ENCODE peak calls at places on chromosome 5, in five cellular contexts. U is transverse colon, G is spleen, I is suprapubic skin, T is SK-N-MC. D is an unnamed sample.

GRCh38 chr5:14659821-14660607 is 4.5 kb upstream of the OTULIN start:
- DNase-seq in U (no peak), G (no peak), I (no peak), T (no peak), D (no peak)

GRCh38 chr5:173760461-173761181 is 127.5 kb upstream of the CPEB4 start:
- DNase-seq in U (no peak), I (no peak), G (no peak), T (no peak), D (no peak)

GRCh38 chr5:14399054-14399657 is 182.4 kb upstream of the OTULINL start:
- DNase-seq in I (no peak), G (no peak), T (no peak), U (no peak), D (no peak)

GRCh38 chr5:135240781-135241360 is 158.2 kb downstream of the MACROH2A1 start:
- DNase-seq in U (no peak), I (peak), G (peak), T (no peak), D (no peak)

GRCh38 chr5:37838933-37839341 is 904 bp downstream of the GDNF start:
- DNase-seq in I (no peak), U (no peak), G (no peak), T (no peak), D (no peak)

GRCh38 chr5:57302643-57303042 is 128.8 kb downstream of the GPBP1 start:
- DNase-seq in I (no peak), T (no peak), U (no peak), G (no peak), D (no peak)

GRCh38 chr5:122753500-122753899 is 21.4 kb upstream of the SNX2 start:
- DNase-seq in T (no peak), I (no peak), U (no peak), G (no peak), D (no peak)

GRCh38 chr5:117893211-117893610 is 1095.1 kb downstream of the DTWD2 start:
- DNase-seq in T (no peak), G (no peak), I (no peak), U (no peak), D (no peak)

GRCh38 chr5:69129413-69129812 is 35.6 kb downstream of the SLC30A5 start:
- DNase-seq in I (no peak), G (no peak), T (no peak), U (no peak), D (no peak)

GRCh38 chr5:126868961-126869451 is 92.1 kb downstream of the LMNB1 start:
- DNase-seq in I (no peak), T (no peak), U (no peak), G (no peak), D (peak)

GRCh38 chr5:3911111-3911510 is 315.5 kb downstream of the IRX1 start:
- DNase-seq in T (no peak), U (no peak), G (no peak), I (no peak), D (no peak)

GRCh38 chr5:134111741-134112647 is 2.5 kb upstream of the TCF7 start:
- DNase-seq in U (no peak), G (no peak), T (no peak), I (no peak), D (no peak)

GRCh38 chr5:4584982-4585381 is 555.1 kb upstream of the ADAMTS16 start:
- DNase-seq in T (no peak), U (no peak), I (no peak), G (no peak), D (no peak)

GRCh38 chr5:139901251-139901575 is 105.6 kb downstream of the PSD2 start:
- DNase-seq in I (peak), U (no peak), T (no peak), G (peak), D (no peak)

GRCh38 chr5:157049605-157050004 is 9.3 kb downstream of the HAVCR1 start:
- DNase-seq in U (no peak), I (no peak), G (no peak), T (no peak), D (no peak)

GRCh38 chr5:36462295-36463021 is 143.9 kb upstream of the SLC1A3 start:
- DNase-seq in G (no peak), I (no peak), T (no peak), U (no peak), D (no peak)

GRCh38 chr5:5523066-5523505 is 100.6 kb downstream of the ICE1 start:
- DNase-seq in U (no peak), I (no peak), T (no peak), G (no peak), D (no peak)

GRCh38 chr5:119435436-119436132 is 16.7 kb upstream of the HSD17B4 start:
- DNase-seq in T (no peak), G (peak), U (peak), I (no peak), D (no peak)

GRCh38 chr5:159041754-159042153 is 58.0 kb downstream of the EBF1 start:
- DNase-seq in U (no peak), I (no peak), G (no peak), T (no peak), D (no peak)

GRCh38 chr5:69148981-69149675 is 17.8 kb upstream of the CCNB1 start:
- DNase-seq in T (no peak), U (no peak), I (no peak), G (no peak), D (no peak)

GRCh38 chr5:112960861-112961504 is 15.6 kb upstream of the DCP2 start:
- DNase-seq in T (no peak), U (no peak), I (no peak), G (no peak), D (no peak)

GRCh38 chr5:76025790-76026189 is 57.4 kb upstream of the SV2C start:
- DNase-seq in I (no peak), U (no peak), G (no peak), T (no peak), D (no peak)

GRCh38 chr5:102759700-102760099 is 4.6 kb downstream of the PAM start:
- DNase-seq in I (no peak), T (no peak), U (no peak), G (no peak), D (no peak)

GRCh38 chr5:87899109-87900100 is 369.2 kb downstream of the TMEM161B start:
- DNase-seq in U (no peak), G (no peak), I (peak), T (no peak), D (no peak)

GRCh38 chr5:310941-311434 is 10.5 kb upstream of the AHRR start:
- DNase-seq in T (no peak), G (no peak), I (peak), U (no peak), D (no peak)

GRCh38 chr5:14983666-14984441 is 112.3 kb upstream of the ANKH start:
- DNase-seq in G (no peak), I (no peak), T (no peak), U (no peak), D (no peak)

GRCh38 chr5:159412284-159413046 is 82.2 kb upstream of the IL12B start:
- DNase-seq in I (no peak), T (no peak), U (peak), G (peak), D (no peak)

DNA sequence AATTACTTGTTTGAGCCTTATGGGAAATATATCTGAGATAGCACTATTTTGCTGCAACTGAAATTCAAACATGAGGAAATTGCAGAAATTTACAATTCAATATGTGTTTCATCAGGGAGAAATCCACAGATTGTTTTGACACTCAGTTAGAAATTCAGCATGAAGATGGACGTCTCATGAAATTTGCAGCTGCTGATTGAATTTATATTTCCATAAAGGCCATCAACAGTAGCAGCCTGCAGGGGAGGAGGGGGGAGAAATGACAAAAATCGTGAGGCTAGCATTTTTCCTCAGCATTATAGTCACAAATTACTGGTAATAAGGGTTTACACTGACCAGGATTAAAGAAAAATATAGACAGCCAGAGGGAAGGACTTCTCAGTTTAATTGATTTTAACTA is 81.0 kb downstream of the NDUFAF2 start:
- DNase-seq in T (no peak), I (no peak), U (no peak), G (no peak), D (no peak)
- TF ChIP-seq POLR2AphosphoS5 in T (no peak), I (no peak), U (no peak), G (no peak), D (no peak)

GRCh38 chr5:181028032-181028819 is 11.8 kb upstream of the BTNL9 start:
- DNase-seq in G (peak), T (no peak), I (no peak), U (no peak), D (no peak)
- TF ChIP-seq POLR2AphosphoS5 in G (no peak), T (no peak), I (no peak), U (no peak), D (no peak)

GRCh38 chr5:96434201-96434645 is 1.2 kb upstream of the PCSK1 start:
- DNase-seq in G (no peak), T (peak), U (peak), I (no peak), D (peak)
- TF ChIP-seq POLR2AphosphoS5 in G (no peak), T (no peak), U (no peak), I (no peak), D (no peak)

GRCh38 chr5:149464796-149465489 is 85.9 kb upstream of the IL17B start:
- DNase-seq in G (peak), U (peak), T (no peak), I (no peak), D (no peak)
- TF ChIP-seq POLR2AphosphoS5 in G (peak), U (peak), T (no peak), I (no peak), D (no peak)

GRCh38 chr5:17114715-17115599 is 102.5 kb upstream of the BASP1 start:
- DNase-seq in T (no peak), I (no peak), G (no peak), U (no peak), D (no peak)

GRCh38 chr5:17118631-17119030 is 98.8 kb upstream of the BASP1 start:
- DNase-seq in I (peak), U (peak), G (no peak), T (no peak), D (no peak)

GRCh38 chr5:17120209-17120608 is 97.2 kb upstream of the BASP1 start:
- DNase-seq in U (no peak), I (no peak), G (no peak), T (no peak), D (no peak)

GRCh38 chr5:17113174-17113941 is 104.1 kb upstream of the BASP1 start:
- DNase-seq in G (no peak), I (no peak), U (no peak), T (no peak), D (no peak)

DNA sequence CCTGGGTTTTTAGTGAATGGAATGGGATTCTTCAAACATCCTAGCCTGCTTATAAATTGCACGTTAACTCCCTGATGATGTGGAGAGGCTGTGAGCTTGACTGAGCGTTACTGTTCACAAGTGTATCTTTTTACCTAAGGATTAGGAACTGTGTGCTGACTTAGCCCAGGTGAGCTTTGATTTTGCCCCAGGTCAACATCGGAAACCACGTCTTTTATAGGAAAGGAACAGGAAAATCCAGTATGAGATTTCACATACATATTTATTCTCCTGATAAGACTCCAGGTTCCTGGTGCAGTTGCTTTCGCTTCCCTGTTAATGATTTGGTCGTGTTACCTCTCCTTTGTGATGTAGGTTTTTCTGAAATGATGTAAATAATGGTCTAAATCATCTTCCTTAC is 103.2 kb upstream of the BASP1 start:
- DNase-seq in I (no peak), G (no peak), T (no peak), U (no peak), D (no peak)
- TF ChIP-seq POLR2AphosphoS5 in I (no peak), G (no peak), T (no peak), U (no peak), D (no peak)

DNA sequence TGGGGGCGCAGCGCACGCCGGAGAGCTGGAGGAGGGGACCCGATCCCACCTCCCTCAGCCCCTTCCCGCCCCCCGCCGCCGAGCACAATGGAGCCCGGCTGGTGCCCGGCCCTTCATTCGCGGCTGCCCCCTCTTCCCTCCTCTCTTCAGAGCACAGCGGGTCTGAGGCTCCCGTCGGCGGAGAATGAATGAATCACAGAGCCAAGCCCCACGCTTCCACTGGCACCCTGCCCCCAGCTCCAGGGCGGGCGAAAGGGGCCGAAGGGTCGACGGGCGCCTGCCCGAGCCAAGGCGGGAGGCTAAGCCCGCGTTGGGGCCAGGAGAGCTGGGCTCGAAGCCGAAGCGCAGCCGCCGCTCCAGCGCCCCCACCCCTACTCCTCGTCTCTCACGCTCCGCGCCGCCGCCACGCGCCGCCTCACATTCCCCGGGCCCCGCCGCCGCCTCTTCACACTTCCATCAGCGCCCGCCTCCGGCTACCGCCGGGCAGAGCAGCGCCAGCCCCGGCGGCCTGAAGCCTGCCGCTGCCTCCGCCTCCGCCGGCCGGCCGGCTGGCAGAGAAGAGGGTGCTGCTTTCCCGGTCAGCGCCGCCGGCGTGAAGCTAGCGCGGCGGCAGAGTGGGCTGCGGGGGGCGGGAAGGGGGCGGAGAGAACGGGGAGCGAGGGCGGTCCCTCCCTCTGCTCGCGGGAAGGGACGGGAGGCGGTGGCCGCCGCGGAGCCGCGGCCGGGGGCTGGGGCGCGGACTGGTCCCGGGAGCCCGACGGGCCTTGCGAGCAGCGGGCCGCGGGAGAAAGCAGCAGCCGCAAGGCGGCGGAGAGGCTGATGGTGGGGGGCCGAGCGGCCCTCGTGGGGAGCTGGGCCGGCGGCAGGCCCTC is at the start of gene HOMER1:
- DNase-seq in I (peak), T (no peak), U (peak), G (peak), D (peak)
- TF ChIP-seq POLR2AphosphoS5 in I (no peak), T (peak), U (no peak), G (no peak), D (peak)

DNA sequence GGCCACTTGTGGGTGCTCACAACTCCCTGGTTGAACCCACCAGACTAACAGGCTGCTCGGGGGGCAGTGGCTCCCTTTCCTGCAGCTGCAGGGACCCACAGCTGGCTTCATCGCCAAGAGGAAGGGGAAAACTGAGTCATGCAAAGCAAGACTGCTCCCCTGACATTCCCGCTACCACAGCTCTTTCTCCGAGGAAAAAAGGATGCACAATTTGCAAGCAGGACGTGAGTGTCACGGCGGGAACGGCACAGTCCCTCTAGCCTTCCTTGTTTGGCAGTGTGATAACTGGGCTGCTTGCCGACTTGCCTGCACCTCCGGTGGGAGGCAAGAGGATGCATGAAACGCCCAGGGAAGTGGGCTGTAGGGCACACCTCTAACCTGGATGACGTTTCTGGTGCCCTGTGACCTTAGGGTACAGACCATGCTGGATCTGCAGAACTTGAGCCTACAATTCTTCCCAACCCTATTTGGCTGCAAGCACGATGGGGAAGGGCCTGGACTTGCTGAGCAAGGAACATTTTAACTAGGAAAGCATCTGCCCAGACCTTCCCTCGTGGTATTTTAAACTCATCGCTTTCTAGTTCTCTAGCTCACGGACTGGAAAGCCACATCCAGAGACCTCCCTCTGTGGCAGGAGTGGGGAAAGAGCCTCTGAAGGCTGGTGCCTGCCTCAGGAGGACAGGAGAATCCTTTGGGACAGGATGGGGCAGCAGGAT is 7.8 kb downstream of the SH3PXD2B start:
- DNase-seq in G (peak), T (no peak), U (no peak), I (peak), D (no peak)
- TF ChIP-seq POLR2AphosphoS5 in G (no peak), T (no peak), U (no peak), I (no peak), D (no peak)